ENCODE peak calls at places on chromosome 16, in seven cellular contexts. L, H, X, B, C, D and M are unnamed samples.

GRCh38 chr16:66198641-66199040 is 167.8 kb upstream of the CDH5 start:
- DNase-seq in L (no peak), H (no peak), C (no peak), D (no peak), B (no peak), X (no peak), M (no peak)

GRCh38 chr16:67820608-67821259 is 14.0 kb downstream of the TSNAXIP1 start:
- DNase-seq in L (no peak), D (no peak), C (no peak), X (no peak), H (no peak), B (no peak), M (no peak)

GRCh38 chr16:3492356-3492755 is 2.9 kb downstream of the C16orf90 start:
- DNase-seq in L (peak), D (no peak), H (no peak), X (no peak), C (no peak), B (no peak), M (no peak)

GRCh38 chr16:47018223-47018891 is 44.9 kb upstream of the DNAJA2 start:
- DNase-seq in L (no peak), D (no peak), C (peak), H (no peak), B (peak), X (no peak), M (no peak)

GRCh38 chr16:546909-547770 is 13.1 kb upstream of the PRR35 start:
- DNase-seq in X (no peak), C (peak), H (no peak), B (peak), L (no peak), D (peak), M (no peak)

GRCh38 chr16:2512920-2513404 is 790 bp upstream of the ATP6V0C start:
- DNase-seq in L (no peak), B (no peak), D (no peak), C (no peak), X (no peak), H (no peak), M (no peak)

GRCh38 chr16:74768239-74768638 is 6.4 kb downstream of the FA2H start:
- DNase-seq in X (no peak), L (no peak), C (no peak), B (no peak), H (no peak), D (no peak), M (no peak)

GRCh38 chr16:47965439-47965838 is 190.4 kb downstream of the ABCC12 start:
- DNase-seq in L (no peak), X (no peak), B (peak), D (no peak), C (no peak), H (peak), M (no peak)

GRCh38 chr16:81319221-81319912 is 4.6 kb downstream of the GAN start:
- DNase-seq in B (peak), C (no peak), D (no peak), H (no peak), X (peak), L (no peak), M (no peak)

GRCh38 chr16:10833271-10833670 is 14.7 kb upstream of the TVP23A start:
- DNase-seq in H (no peak), B (no peak), C (no peak), L (no peak), D (no peak), X (no peak), M (no peak)

GRCh38 chr16:89332248-89333245 is 115.0 kb downstream of the ZNF778 start:
- DNase-seq in B (no peak), D (no peak), X (no peak), C (no peak), L (peak), H (no peak), M (no peak)

GRCh38 chr16:67594256-67594915 is 32.1 kb downstream of the CTCF start:
- DNase-seq in D (no peak), L (no peak), C (no peak), H (no peak), B (no peak), X (no peak), M (no peak)

GRCh38 chr16:14018848-14019247 is 52.3 kb upstream of the MRTFB start:
- DNase-seq in X (no peak), L (no peak), B (no peak), C (no peak), H (no peak), D (no peak), M (no peak)

GRCh38 chr16:2034695-2035430 is 8.2 kb downstream of the NHERF2 start:
- DNase-seq in H (no peak), B (no peak), C (no peak), D (no peak), X (no peak), L (no peak), M (no peak)

GRCh38 chr16:61820398-61820797 is 215.8 kb downstream of the CDH8 start:
- DNase-seq in C (no peak), B (no peak), D (no peak), H (no peak), X (no peak), L (no peak), M (no peak)

GRCh38 chr16:2242598-2242997 is 6.4 kb downstream of the DNASE1L2 start:
- DNase-seq in X (no peak), D (no peak), C (no peak), L (no peak), H (no peak), B (no peak), M (no peak)

GRCh38 chr16:66848172-66848571 is 4.0 kb downstream of the CA7 start:
- DNase-seq in X (no peak), C (no peak), B (no peak), H (no peak), D (no peak), L (no peak), M (no peak)

GRCh38 chr16:19499006-19499405 is 22.9 kb downstream of the GDE1 start:
- DNase-seq in B (no peak), X (no peak), C (no peak), H (no peak), D (no peak), L (no peak), M (no peak)

GRCh38 chr16:48075398-48075797 is 80.4 kb downstream of the ABCC12 start:
- DNase-seq in H (peak), X (peak), D (no peak), C (no peak), L (no peak), B (peak), M (no peak)

GRCh38 chr16:81547194-81547918 is 102.7 kb downstream of the CMIP start:
- DNase-seq in L (no peak), D (no peak), B (no peak), H (no peak), C (no peak), X (no peak), M (no peak)

GRCh38 chr16:64305663-64306062 is 816.2 kb downstream of the CDH11 start:
- DNase-seq in C (no peak), B (no peak), X (no peak), D (no peak), L (no peak), H (no peak), M (no peak)

GRCh38 chr16:53695070-53695469 is 8.6 kb downstream of the RPGRIP1L start:
- DNase-seq in H (peak), L (no peak), D (no peak), C (no peak), X (peak), B (peak), M (peak)

GRCh38 chr16:30557397-30557949 is 701 bp downstream of the ZNF764 start:
- DNase-seq in L (no peak), B (no peak), H (no peak), C (peak), D (no peak), X (no peak), M (no peak)

GRCh38 chr16:2520784-2521577 is 810 bp downstream of the AMDHD2 start:
- DNase-seq in B (no peak), H (no peak), C (no peak), D (peak), L (peak), X (no peak), M (no peak)